ENCODE peak calls at places on chromosome 4, in six cellular contexts. O is stomach, U is HCT116, D is suprapubic skin, V is esophagus muscularis mucosa, Z is SK-N-SH. M is an unnamed sample.
A peak's percentile ranks its signal among the peaks of the same experiment; 100 is the strongest.

GRCh38 chr4:152050098-152050497 is 289.3 kb upstream of the GATB start:
- DNase-seq in O (no peak), U (no peak), D (no peak), V (peak; percentile 74), Z (no peak), M (no peak)

GRCh38 chr4:139892973-139893736 is 227.5 kb downstream of the MGST2 start:
- DNase-seq in O (no peak), U (no peak), D (no peak), V (no peak), Z (no peak), M (no peak)

GRCh38 chr4:113837397-113837796 is 75.9 kb upstream of the CAMK2D start:
- DNase-seq in O (no peak), U (no peak), D (no peak), V (no peak), Z (no peak), M (no peak)

GRCh38 chr4:80393970-80394250 is 58.4 kb downstream of the CFAP299 start:
- DNase-seq in O (no peak), U (no peak), D (no peak), V (no peak), Z (no peak), M (no peak)

GRCh38 chr4:76147454-76148141 is 599 bp downstream of the NUP54 start:
- DNase-seq in O (peak; percentile 46), U (peak; percentile 75), D (peak; percentile 79), V (no peak), Z (peak; percentile 84), M (peak; percentile 32)

GRCh38 chr4:7357296-7357680 is 77.4 kb downstream of the PSAPL1 start:
- DNase-seq in O (no peak), U (no peak), D (no peak), V (no peak), Z (no peak), M (no peak)

GRCh38 chr4:3111461-3111860 is 37.0 kb downstream of the HTT start:
- DNase-seq in O (no peak), U (no peak), D (no peak), V (no peak), Z (no peak), M (no peak)

GRCh38 chr4:1192091-1192492 is 19.7 kb upstream of the SPON2 start:
- DNase-seq in O (peak; percentile 91), U (peak; percentile 29), D (peak; percentile 92), V (no peak), Z (peak; percentile 57), M (no peak)

GRCh38 chr4:73653695-73654106 is 33.5 kb upstream of the RASSF6 start:
- DNase-seq in O (peak; percentile 81), U (peak; percentile 33), D (no peak), V (no peak), Z (peak; percentile 38), M (peak; percentile 8)

GRCh38 chr4:67658302-67658701 is 42.7 kb downstream of the UBA6 start:
- DNase-seq in O (no peak), U (no peak), D (no peak), V (no peak), Z (no peak), M (no peak)

GRCh38 chr4:77581724-77582123 is 23.9 kb upstream of the CXCL13 start:
- DNase-seq in O (no peak), U (no peak), D (no peak), V (no peak), Z (no peak), M (no peak)

GRCh38 chr4:77582716-77583115 is 22.9 kb upstream of the CXCL13 start:
- DNase-seq in O (no peak), U (no peak), D (no peak), V (no peak), Z (no peak), M (no peak)

GRCh38 chr4:77591532-77591931 is 14.1 kb upstream of the CXCL13 start:
- DNase-seq in O (no peak), U (no peak), D (no peak), V (no peak), Z (no peak), M (no peak)

GRCh38 chr4:77582151-77582550 is 23.5 kb upstream of the CXCL13 start:
- DNase-seq in O (no peak), U (no peak), D (no peak), V (no peak), Z (no peak), M (no peak)

GRCh38 chr4:77586953-77587383 is 18.7 kb upstream of the CXCL13 start:
- DNase-seq in O (no peak), U (no peak), D (no peak), V (no peak), Z (no peak), M (peak; percentile 26)
- TF ChIP-seq POLR2AphosphoS5 in O (no peak), U (no peak), D (no peak), V (no peak), Z (no peak), M (no peak)

DNA sequence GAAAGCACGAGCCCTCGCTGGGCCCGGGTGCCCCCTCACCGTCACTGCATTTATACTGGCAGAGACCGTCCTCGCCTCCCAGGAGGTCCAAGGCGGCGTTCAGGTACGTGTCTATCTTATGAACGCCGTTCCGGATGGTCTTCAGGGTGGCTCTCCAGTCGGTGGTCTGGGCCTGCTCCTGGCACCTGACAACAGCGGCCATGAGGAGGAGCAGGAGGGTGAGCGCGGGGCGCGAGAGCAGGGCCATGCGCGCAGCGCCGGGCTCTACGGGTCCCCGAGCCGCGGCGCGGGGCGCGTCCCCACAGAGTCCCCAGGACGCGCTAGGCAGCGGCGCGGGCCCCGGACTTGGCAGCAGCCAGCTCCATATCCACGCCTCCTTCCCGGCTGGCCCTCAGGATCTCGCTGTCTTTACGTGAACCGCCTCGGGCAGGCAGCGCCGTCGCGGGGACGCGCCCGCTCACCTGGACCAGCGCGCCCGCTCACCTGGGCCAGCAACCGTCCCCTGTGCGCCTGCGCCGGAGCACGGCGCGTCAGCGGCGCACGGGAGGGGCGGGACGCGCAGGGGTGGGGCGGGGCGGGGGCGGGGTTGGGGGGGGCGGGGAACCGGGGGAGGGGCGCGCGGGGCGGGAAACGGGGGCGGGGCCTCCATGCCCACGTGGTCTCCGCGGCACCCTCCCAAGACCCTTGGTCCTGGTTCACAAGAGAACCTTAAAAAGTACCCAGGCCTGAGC is at the start of gene PLA2G12A:
- DNase-seq in O (peak; percentile 94), U (peak; percentile 87), D (peak; percentile 84), V (no peak), Z (peak; percentile 96), M (peak; percentile 83)
- TF ChIP-seq POLR2AphosphoS5 in O (peak; percentile 89), U (peak; percentile 85), D (no peak), V (peak; percentile 71), Z (no peak), M (no peak)

GRCh38 chr4:44237643-44238042 is 211.0 kb downstream of the KCTD8 start:
- DNase-seq in O (no peak), U (no peak), D (no peak), V (no peak), Z (no peak), M (no peak)

GRCh38 chr4:44232262-44232661 is 216.3 kb downstream of the KCTD8 start:
- DNase-seq in O (no peak), U (no peak), D (no peak), V (no peak), Z (no peak), M (no peak)

DNA sequence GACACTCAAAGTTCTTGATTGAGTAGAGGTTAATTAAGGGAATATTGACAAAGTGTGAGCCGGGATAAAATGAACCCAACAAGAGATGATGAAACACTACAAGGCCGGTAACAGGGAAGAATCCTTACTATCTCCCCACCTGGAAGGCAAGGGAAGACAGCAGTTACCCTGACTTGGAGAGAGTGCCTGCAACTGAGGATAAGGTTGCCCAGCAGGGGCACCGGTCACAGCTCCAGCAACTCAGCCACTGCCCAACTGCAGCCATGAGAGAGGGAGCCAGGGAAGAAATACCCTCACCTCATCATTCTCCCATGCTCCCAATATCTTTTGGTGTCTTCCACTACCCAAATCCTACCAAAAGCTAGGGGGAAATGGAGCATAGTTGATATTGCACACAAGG is 212.7 kb downstream of the KCTD8 start:
- DNase-seq in O (no peak), U (no peak), D (no peak), V (no peak), Z (no peak), M (no peak)
- TF ChIP-seq POLR2AphosphoS5 in O (no peak), U (no peak), D (no peak), V (no peak), Z (no peak), M (no peak)

GRCh38 chr4:57342406-57342805 is 232.2 kb upstream of the IGFBP7 start:
- DNase-seq in O (no peak), U (no peak), D (no peak), V (no peak), Z (no peak), M (no peak)
- TF ChIP-seq POLR2AphosphoS5 in O (no peak), U (no peak), D (no peak), V (no peak), Z (no peak), M (no peak)

GRCh38 chr4:105912633-105913032 is 17.4 kb downstream of the NPNT start:
- DNase-seq in O (no peak), U (no peak), D (no peak), V (no peak), Z (no peak), M (no peak)

GRCh38 chr4:105909699-105910340 is 14.5 kb downstream of the NPNT start:
- DNase-seq in O (no peak), U (peak; percentile 60), D (no peak), V (no peak), Z (no peak), M (no peak)
- TF ChIP-seq POLR2AphosphoS5 in O (no peak), U (no peak), D (no peak), V (no peak), Z (no peak), M (no peak)